ENCODE peak calls at places on chromosome X, in seven cellular contexts. One of them, this sample, is unnamed.

GRCh38 chrX:94831364-94831763 is 1157.4 kb downstream of the FAM133A start:
- DNase-seq in NCI-H187 treated with DMSO at 0.1 percent for 48 hours: peak; percentile 11
- DNase-seq in fibroblast of the aortic adventitia: peak; percentile 39
- DNase-seq in CD4-positive, alpha-beta T cell: no peak
- DNase-seq in T-helper 2 cell treated with Interferon-gamma antibody and Interleukin-4, amounts not matched to agents 5 μg/mL and 100 μg/mL, for 36 hours: no peak
- DNase-seq in nucleus accumbens: no peak
- DNase-seq in OCI-LY7: no peak
- DNase-seq in this sample: no peak

GRCh38 chrX:17944833-17945497 is 83.9 kb upstream of the RAI2 start:
- DNase-seq in NCI-H187 treated with DMSO at 0.1 percent for 48 hours: no peak
- DNase-seq in fibroblast of the aortic adventitia: peak; percentile 3
- DNase-seq in CD4-positive, alpha-beta T cell: no peak
- DNase-seq in T-helper 2 cell treated with Interferon-gamma antibody and Interleukin-4, amounts not matched to agents 5 μg/mL and 100 μg/mL, for 36 hours: peak; percentile 3
- DNase-seq in nucleus accumbens: no peak
- DNase-seq in OCI-LY7: peak; percentile 32
- DNase-seq in this sample: no peak

GRCh38 chrX:6810796-6811195 is 275.9 kb upstream of the VCX3A start:
- DNase-seq in NCI-H187 treated with DMSO at 0.1 percent for 48 hours: no peak
- DNase-seq in fibroblast of the aortic adventitia: no peak
- DNase-seq in CD4-positive, alpha-beta T cell: no peak
- DNase-seq in T-helper 2 cell treated with Interferon-gamma antibody and Interleukin-4, amounts not matched to agents 5 μg/mL and 100 μg/mL, for 36 hours: no peak
- DNase-seq in nucleus accumbens: no peak
- DNase-seq in OCI-LY7: no peak
- DNase-seq in this sample: no peak

GRCh38 chrX:110219920-110220319 is 98.0 kb downstream of the AMMECR1 start:
- DNase-seq in NCI-H187 treated with DMSO at 0.1 percent for 48 hours: no peak
- DNase-seq in fibroblast of the aortic adventitia: peak; percentile 53
- DNase-seq in CD4-positive, alpha-beta T cell: no peak
- DNase-seq in T-helper 2 cell treated with Interferon-gamma antibody and Interleukin-4, amounts not matched to agents 5 μg/mL and 100 μg/mL, for 36 hours: no peak
- DNase-seq in nucleus accumbens: no peak
- DNase-seq in OCI-LY7: no peak
- DNase-seq in this sample: no peak

GRCh38 chrX:129957241-129958099 is 25.0 kb upstream of the BCORL1 start:
- DNase-seq in NCI-H187 treated with DMSO at 0.1 percent for 48 hours: no peak
- DNase-seq in fibroblast of the aortic adventitia: peak; percentile 20
- DNase-seq in CD4-positive, alpha-beta T cell: no peak
- DNase-seq in T-helper 2 cell treated with Interferon-gamma antibody and Interleukin-4, amounts not matched to agents 5 μg/mL and 100 μg/mL, for 36 hours: peak; percentile 70
- DNase-seq in nucleus accumbens: no peak
- DNase-seq in OCI-LY7: peak; percentile 77
- DNase-seq in this sample: no peak

GRCh38 chrX:74521961-74522833 is 92.2 kb downstream of the RLIM start:
- DNase-seq in NCI-H187 treated with DMSO at 0.1 percent for 48 hours: no peak
- DNase-seq in fibroblast of the aortic adventitia: peak; percentile 89
- DNase-seq in CD4-positive, alpha-beta T cell: no peak
- DNase-seq in T-helper 2 cell treated with Interferon-gamma antibody and Interleukin-4, amounts not matched to agents 5 μg/mL and 100 μg/mL, for 36 hours: no peak
- DNase-seq in nucleus accumbens: no peak
- DNase-seq in OCI-LY7: no peak
- DNase-seq in this sample: no peak

GRCh38 chrX:100645106-100645505 is 1.1 kb downstream of the SRPX2 start:
- DNase-seq in NCI-H187 treated with DMSO at 0.1 percent for 48 hours: no peak
- DNase-seq in fibroblast of the aortic adventitia: no peak
- DNase-seq in CD4-positive, alpha-beta T cell: no peak
- DNase-seq in T-helper 2 cell treated with Interferon-gamma antibody and Interleukin-4, amounts not matched to agents 5 μg/mL and 100 μg/mL, for 36 hours: no peak
- DNase-seq in nucleus accumbens: no peak
- DNase-seq in OCI-LY7: no peak
- DNase-seq in this sample: no peak

GRCh38 chrX:118627084-118627758 is 100.2 kb upstream of the IL13RA1 start:
- DNase-seq in NCI-H187 treated with DMSO at 0.1 percent for 48 hours: no peak
- DNase-seq in fibroblast of the aortic adventitia: no peak
- DNase-seq in CD4-positive, alpha-beta T cell: no peak
- DNase-seq in T-helper 2 cell treated with Interferon-gamma antibody and Interleukin-4, amounts not matched to agents 5 μg/mL and 100 μg/mL, for 36 hours: no peak
- DNase-seq in nucleus accumbens: no peak
- DNase-seq in OCI-LY7: peak; percentile 2
- DNase-seq in this sample: no peak

GRCh38 chrX:64205441-64205734 is at the start of gene AMER1:
- DNase-seq in NCI-H187 treated with DMSO at 0.1 percent for 48 hours: no peak
- DNase-seq in fibroblast of the aortic adventitia: no peak
- DNase-seq in CD4-positive, alpha-beta T cell: no peak
- DNase-seq in T-helper 2 cell treated with Interferon-gamma antibody and Interleukin-4, amounts not matched to agents 5 μg/mL and 100 μg/mL, for 36 hours: no peak
- DNase-seq in nucleus accumbens: no peak
- DNase-seq in OCI-LY7: no peak
- DNase-seq in this sample: no peak

GRCh38 chrX:69133561-69134542 is 31.4 kb downstream of the PJA1 start:
- DNase-seq in NCI-H187 treated with DMSO at 0.1 percent for 48 hours: no peak
- DNase-seq in fibroblast of the aortic adventitia: peak; percentile 67
- DNase-seq in CD4-positive, alpha-beta T cell: no peak
- DNase-seq in T-helper 2 cell treated with Interferon-gamma antibody and Interleukin-4, amounts not matched to agents 5 μg/mL and 100 μg/mL, for 36 hours: no peak
- DNase-seq in nucleus accumbens: peak; percentile 1
- DNase-seq in OCI-LY7: peak; percentile 25
- DNase-seq in this sample: no peak